ENCODE peak calls at places on chromosomes 16 and 17, in ten cellular contexts. One of them, this sample, is unnamed.

GRCh38 chr16:56424791-56425438 is 430 bp downstream of the AMFR start:
- DNase-seq in AG04450: no peak
- DNase-seq in A549: no peak
- DNase-seq in neural crest cell: peak; percentile 36
- DNase-seq in dorsolateral prefrontal cortex: peak; percentile 49
- DNase-seq in RWPE1: peak; percentile 27
- DNase-seq in HL-60: no peak
- DNase-seq in H9: peak; percentile 45
- DNase-seq in stomach: no peak
- DNase-seq in esophagus muscularis mucosa: no peak
- DNase-seq in this sample: peak; percentile 89

GRCh38 chr17:57372156-57372555 is 115.8 kb downstream of the MSI2 start:
- DNase-seq in AG04450: no peak
- DNase-seq in A549: peak; percentile 89
- DNase-seq in neural crest cell: no peak
- DNase-seq in dorsolateral prefrontal cortex: no peak
- DNase-seq in RWPE1: peak; percentile 61
- DNase-seq in HL-60: no peak
- DNase-seq in H9: no peak
- DNase-seq in stomach: no peak
- DNase-seq in esophagus muscularis mucosa: no peak
- DNase-seq in this sample: no peak

GRCh38 chr17:48545022-48545376 is at the start of gene HOXB2:
- DNase-seq in AG04450: no peak
- DNase-seq in A549: no peak
- DNase-seq in neural crest cell: no peak
- DNase-seq in dorsolateral prefrontal cortex: no peak
- DNase-seq in RWPE1: no peak
- DNase-seq in HL-60: no peak
- DNase-seq in H9: no peak
- DNase-seq in stomach: no peak
- DNase-seq in esophagus muscularis mucosa: no peak
- DNase-seq in this sample: no peak

GRCh38 chr16:88077328-88078108 is 126.3 kb downstream of the BANP start:
- DNase-seq in AG04450: no peak
- DNase-seq in A549: no peak
- DNase-seq in neural crest cell: no peak
- DNase-seq in dorsolateral prefrontal cortex: no peak
- DNase-seq in RWPE1: no peak
- DNase-seq in HL-60: no peak
- DNase-seq in H9: no peak
- DNase-seq in stomach: no peak
- DNase-seq in esophagus muscularis mucosa: no peak
- DNase-seq in this sample: no peak

GRCh38 chr17:29510953-29511352 is 55.9 kb downstream of the ABHD15 start:
- DNase-seq in AG04450: no peak
- DNase-seq in A549: no peak
- DNase-seq in neural crest cell: no peak
- DNase-seq in dorsolateral prefrontal cortex: no peak
- DNase-seq in RWPE1: no peak
- DNase-seq in HL-60: no peak
- DNase-seq in H9: no peak
- DNase-seq in stomach: no peak
- DNase-seq in esophagus muscularis mucosa: no peak
- DNase-seq in this sample: no peak

GRCh38 chr17:20043034-20043433 is 33.9 kb downstream of the SPECC1 start:
- DNase-seq in AG04450: no peak
- DNase-seq in A549: no peak
- DNase-seq in neural crest cell: no peak
- DNase-seq in dorsolateral prefrontal cortex: no peak
- DNase-seq in RWPE1: no peak
- DNase-seq in HL-60: no peak
- DNase-seq in H9: no peak
- DNase-seq in stomach: no peak
- DNase-seq in esophagus muscularis mucosa: no peak
- DNase-seq in this sample: no peak

GRCh38 chr17:2386400-2387085 is 14.3 kb downstream of the MNT start:
- DNase-seq in AG04450: no peak
- DNase-seq in A549: peak; percentile 42
- DNase-seq in neural crest cell: no peak
- DNase-seq in dorsolateral prefrontal cortex: peak; percentile 82
- DNase-seq in RWPE1: no peak
- DNase-seq in HL-60: no peak
- DNase-seq in H9: no peak
- DNase-seq in stomach: peak; percentile 76
- DNase-seq in esophagus muscularis mucosa: no peak
- DNase-seq in this sample: no peak

GRCh38 chr17:52157603-52158449 is 688 bp downstream of the CA10 start:
- DNase-seq in AG04450: no peak
- DNase-seq in A549: no peak
- DNase-seq in neural crest cell: no peak
- DNase-seq in dorsolateral prefrontal cortex: peak; percentile 47
- DNase-seq in RWPE1: no peak
- DNase-seq in HL-60: no peak
- DNase-seq in H9: peak; percentile 73
- DNase-seq in stomach: no peak
- DNase-seq in esophagus muscularis mucosa: no peak
- DNase-seq in this sample: peak; percentile 66

GRCh38 chr16:69031877-69032301 is 73.6 kb upstream of the HAS3 start:
- DNase-seq in AG04450: no peak
- DNase-seq in A549: peak; percentile 52
- DNase-seq in neural crest cell: no peak
- DNase-seq in dorsolateral prefrontal cortex: no peak
- DNase-seq in RWPE1: no peak
- DNase-seq in HL-60: no peak
- DNase-seq in H9: no peak
- DNase-seq in stomach: peak; percentile 70
- DNase-seq in esophagus muscularis mucosa: no peak
- DNase-seq in this sample: no peak

GRCh38 chr17:61205406-61205805 is 194.2 kb upstream of the TBX2 start:
- DNase-seq in AG04450: no peak
- DNase-seq in A549: no peak
- DNase-seq in neural crest cell: no peak
- DNase-seq in dorsolateral prefrontal cortex: no peak
- DNase-seq in RWPE1: no peak
- DNase-seq in HL-60: no peak
- DNase-seq in H9: no peak
- DNase-seq in stomach: no peak
- DNase-seq in esophagus muscularis mucosa: no peak
- DNase-seq in this sample: no peak

GRCh38 chr16:64437706-64438329 is 684.0 kb downstream of the CDH11 start:
- DNase-seq in AG04450: no peak
- DNase-seq in A549: no peak
- DNase-seq in neural crest cell: no peak
- DNase-seq in dorsolateral prefrontal cortex: no peak
- DNase-seq in RWPE1: no peak
- DNase-seq in HL-60: no peak
- DNase-seq in H9: peak; percentile 28
- DNase-seq in stomach: no peak
- DNase-seq in esophagus muscularis mucosa: no peak
- DNase-seq in this sample: no peak

GRCh38 chr16:11740567-11740966 is 2.1 kb downstream of the TXNDC11 start:
- DNase-seq in AG04450: no peak
- DNase-seq in A549: no peak
- DNase-seq in neural crest cell: no peak
- DNase-seq in dorsolateral prefrontal cortex: no peak
- DNase-seq in RWPE1: no peak
- DNase-seq in HL-60: no peak
- DNase-seq in H9: no peak
- DNase-seq in stomach: no peak
- DNase-seq in esophagus muscularis mucosa: no peak
- DNase-seq in this sample: no peak

GRCh38 chr16:4646773-4647660 is 22.4 kb downstream of the MGRN1 start:
- DNase-seq in AG04450: no peak
- DNase-seq in A549: no peak
- DNase-seq in neural crest cell: no peak
- DNase-seq in dorsolateral prefrontal cortex: no peak
- DNase-seq in RWPE1: no peak
- DNase-seq in HL-60: no peak
- DNase-seq in H9: no peak
- DNase-seq in stomach: no peak
- DNase-seq in esophagus muscularis mucosa: no peak
- DNase-seq in this sample: no peak

GRCh38 chr16:89696598-89697128 is 4.8 kb downstream of the SPATA2L start:
- DNase-seq in AG04450: no peak
- DNase-seq in A549: no peak
- DNase-seq in neural crest cell: no peak
- DNase-seq in dorsolateral prefrontal cortex: no peak
- DNase-seq in RWPE1: no peak
- DNase-seq in HL-60: no peak
- DNase-seq in H9: no peak
- DNase-seq in stomach: no peak
- DNase-seq in esophagus muscularis mucosa: no peak
- DNase-seq in this sample: peak; percentile 73

GRCh38 chr16:83899272-83899897 is 470 bp downstream of the MLYCD start:
- DNase-seq in AG04450: peak; percentile 13
- DNase-seq in A549: peak; percentile 35
- DNase-seq in neural crest cell: peak; percentile 32
- DNase-seq in dorsolateral prefrontal cortex: peak; percentile 82
- DNase-seq in RWPE1: peak; percentile 48
- DNase-seq in HL-60: peak; percentile 60
- DNase-seq in H9: peak; percentile 58
- DNase-seq in stomach: peak; percentile 61
- DNase-seq in esophagus muscularis mucosa: no peak
- DNase-seq in this sample: peak; percentile 54

GRCh38 chr17:151004-151403 is 13.6 kb downstream of the SCGB1C2 start:
- DNase-seq in AG04450: no peak
- DNase-seq in A549: no peak
- DNase-seq in neural crest cell: no peak
- DNase-seq in dorsolateral prefrontal cortex: no peak
- DNase-seq in RWPE1: no peak
- DNase-seq in HL-60: no peak
- DNase-seq in H9: no peak
- DNase-seq in stomach: no peak
- DNase-seq in esophagus muscularis mucosa: no peak
- DNase-seq in this sample: no peak

GRCh38 chr17:148757-149156 is 11.4 kb downstream of the SCGB1C2 start:
- DNase-seq in AG04450: no peak
- DNase-seq in A549: no peak
- DNase-seq in neural crest cell: no peak
- DNase-seq in dorsolateral prefrontal cortex: no peak
- DNase-seq in RWPE1: no peak
- DNase-seq in HL-60: no peak
- DNase-seq in H9: no peak
- DNase-seq in stomach: no peak
- DNase-seq in esophagus muscularis mucosa: no peak
- DNase-seq in this sample: no peak

GRCh38 chr17:147796-148740 is 10.7 kb downstream of the SCGB1C2 start:
- DNase-seq in AG04450: no peak
- DNase-seq in A549: no peak
- DNase-seq in neural crest cell: no peak
- DNase-seq in dorsolateral prefrontal cortex: no peak
- DNase-seq in RWPE1: no peak
- DNase-seq in HL-60: no peak
- DNase-seq in H9: no peak
- DNase-seq in stomach: peak; percentile 16
- DNase-seq in esophagus muscularis mucosa: no peak
- DNase-seq in this sample: peak; percentile 45

GRCh38 chr17:149897-150575 is 12.7 kb downstream of the SCGB1C2 start:
- DNase-seq in AG04450: no peak
- DNase-seq in A549: no peak
- DNase-seq in neural crest cell: no peak
- DNase-seq in dorsolateral prefrontal cortex: no peak
- DNase-seq in RWPE1: no peak
- DNase-seq in HL-60: no peak
- DNase-seq in H9: no peak
- DNase-seq in stomach: no peak
- DNase-seq in esophagus muscularis mucosa: no peak
- DNase-seq in this sample: peak; percentile 10

DNA sequence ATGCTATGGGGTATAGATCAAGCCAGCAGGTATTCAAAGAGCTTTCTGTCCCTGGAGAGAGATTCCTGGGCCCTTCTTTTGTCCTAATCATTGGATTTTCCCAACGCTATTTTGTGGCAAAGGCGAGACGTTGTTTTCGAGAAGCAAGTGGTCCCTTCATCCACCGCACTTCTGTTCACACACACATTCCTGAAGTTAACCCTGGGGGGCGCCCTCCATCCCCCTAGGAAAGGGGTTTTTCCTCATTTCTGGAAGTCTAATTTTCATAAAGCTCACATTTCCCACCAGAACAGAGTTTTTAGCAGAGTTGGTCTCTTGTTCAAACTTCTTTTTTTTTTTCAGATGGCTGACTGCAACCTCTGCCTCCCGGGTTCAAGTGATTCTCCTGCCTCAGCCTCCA is 11.9 kb downstream of the SCGB1C2 start:
- DNase-seq in AG04450: no peak
- DNase-seq in A549: no peak
- DNase-seq in neural crest cell: no peak
- DNase-seq in dorsolateral prefrontal cortex: no peak
- DNase-seq in RWPE1: no peak
- DNase-seq in HL-60: no peak
- DNase-seq in H9: no peak
- DNase-seq in stomach: no peak
- DNase-seq in esophagus muscularis mucosa: no peak
- DNase-seq in this sample: no peak
- TF ChIP-seq CTCF in AG04450: no peak
- TF ChIP-seq CTCF in A549: no peak
- TF ChIP-seq CTCF in neural crest cell: no peak
- TF ChIP-seq CTCF in dorsolateral prefrontal cortex: no peak
- TF ChIP-seq CTCF in RWPE1: no peak
- TF ChIP-seq CTCF in HL-60: no peak
- TF ChIP-seq CTCF in H9: peak; percentile 44
- TF ChIP-seq CTCF in stomach: no peak
- TF ChIP-seq CTCF in esophagus muscularis mucosa: no peak
- TF ChIP-seq CTCF in this sample: no peak

GRCh38 chr17:74457820-74458166 is 8.6 kb upstream of the CD300A start:
- DNase-seq in AG04450: no peak
- DNase-seq in A549: no peak
- DNase-seq in neural crest cell: no peak
- DNase-seq in dorsolateral prefrontal cortex: no peak
- DNase-seq in RWPE1: no peak
- DNase-seq in HL-60: no peak
- DNase-seq in H9: no peak
- DNase-seq in stomach: no peak
- DNase-seq in esophagus muscularis mucosa: no peak
- DNase-seq in this sample: no peak
- TF ChIP-seq CTCF in AG04450: no peak
- TF ChIP-seq CTCF in A549: peak; percentile 37
- TF ChIP-seq CTCF in neural crest cell: peak; percentile 16
- TF ChIP-seq CTCF in dorsolateral prefrontal cortex: no peak
- TF ChIP-seq CTCF in RWPE1: peak; percentile 34
- TF ChIP-seq CTCF in HL-60: no peak
- TF ChIP-seq CTCF in H9: no peak
- TF ChIP-seq CTCF in stomach: peak; percentile 46
- TF ChIP-seq CTCF in esophagus muscularis mucosa: no peak
- TF ChIP-seq CTCF in this sample: peak; percentile 51

GRCh38 chr16:2016407-2016922 is 3.1 kb upstream of the NPW start:
- DNase-seq in AG04450: no peak
- DNase-seq in A549: no peak
- DNase-seq in neural crest cell: no peak
- DNase-seq in dorsolateral prefrontal cortex: no peak
- DNase-seq in RWPE1: no peak
- DNase-seq in HL-60: no peak
- DNase-seq in H9: no peak
- DNase-seq in stomach: no peak
- DNase-seq in esophagus muscularis mucosa: no peak
- DNase-seq in this sample: peak; percentile 73
- TF ChIP-seq CTCF in AG04450: peak; percentile 45
- TF ChIP-seq CTCF in A549: peak; percentile 42
- TF ChIP-seq CTCF in neural crest cell: peak; percentile 54
- TF ChIP-seq CTCF in dorsolateral prefrontal cortex: no peak
- TF ChIP-seq CTCF in RWPE1: no peak
- TF ChIP-seq CTCF in HL-60: peak; percentile 18
- TF ChIP-seq CTCF in H9: peak; percentile 78
- TF ChIP-seq CTCF in stomach: no peak
- TF ChIP-seq CTCF in esophagus muscularis mucosa: no peak
- TF ChIP-seq CTCF in this sample: peak; percentile 9

GRCh38 chr16:57536306-57537193 is at the start of gene CCDC102A:
- DNase-seq in AG04450: no peak
- DNase-seq in A549: no peak
- DNase-seq in neural crest cell: peak; percentile 57
- DNase-seq in dorsolateral prefrontal cortex: no peak
- DNase-seq in RWPE1: peak; percentile 55
- DNase-seq in HL-60: no peak
- DNase-seq in H9: peak; percentile 57
- DNase-seq in stomach: peak; percentile 28
- DNase-seq in esophagus muscularis mucosa: no peak
- DNase-seq in this sample: no peak
- TF ChIP-seq CTCF in AG04450: no peak
- TF ChIP-seq CTCF in A549: no peak
- TF ChIP-seq CTCF in neural crest cell: no peak
- TF ChIP-seq CTCF in dorsolateral prefrontal cortex: no peak
- TF ChIP-seq CTCF in RWPE1: no peak
- TF ChIP-seq CTCF in HL-60: no peak
- TF ChIP-seq CTCF in H9: no peak
- TF ChIP-seq CTCF in stomach: no peak
- TF ChIP-seq CTCF in esophagus muscularis mucosa: no peak
- TF ChIP-seq CTCF in this sample: no peak

This sample was measured in left lung.